ENCODE peak calls at places on chromosomes 7 and 10, in ten cellular contexts. One of them, this sample, is unnamed.

GRCh38 chr10:46555713-46556514 is 544 bp downstream of the GPRIN2 start:
- DNase-seq in WERI-Rb-1: peak
- DNase-seq in A549: peak
- DNase-seq in fibroblast of mammary gland: no peak
- DNase-seq in ovary: peak
- DNase-seq in heart right ventricle: no peak
- DNase-seq in lower leg skin: peak
- DNase-seq in Jurkat, Clone E6-1: no peak
- DNase-seq in astrocyte: no peak
- DNase-seq in BE2C: peak
- DNase-seq in this sample: no peak

GRCh38 chr10:3091346-3091787 is 24.0 kb downstream of the PFKP start:
- DNase-seq in WERI-Rb-1: no peak
- DNase-seq in astrocyte: peak
- DNase-seq in ovary: no peak
- DNase-seq in A549: peak
- DNase-seq in Jurkat, Clone E6-1: no peak
- DNase-seq in heart right ventricle: no peak
- DNase-seq in BE2C: no peak
- DNase-seq in lower leg skin: no peak
- DNase-seq in fibroblast of mammary gland: peak
- DNase-seq in this sample: peak

GRCh38 chr7:151699920-151700319 is 177.0 kb downstream of the PRKAG2 start:
- DNase-seq in heart right ventricle: no peak
- DNase-seq in WERI-Rb-1: no peak
- DNase-seq in lower leg skin: no peak
- DNase-seq in astrocyte: peak
- DNase-seq in BE2C: no peak
- DNase-seq in A549: no peak
- DNase-seq in Jurkat, Clone E6-1: no peak
- DNase-seq in ovary: no peak
- DNase-seq in fibroblast of mammary gland: peak
- DNase-seq in this sample: no peak

GRCh38 chr7:107948645-107949442 is 54.1 kb downstream of the LAMB1 start:
- DNase-seq in BE2C: no peak
- DNase-seq in Jurkat, Clone E6-1: no peak
- DNase-seq in astrocyte: peak
- DNase-seq in heart right ventricle: no peak
- DNase-seq in A549: peak
- DNase-seq in lower leg skin: no peak
- DNase-seq in WERI-Rb-1: no peak
- DNase-seq in ovary: no peak
- DNase-seq in fibroblast of mammary gland: peak
- DNase-seq in this sample: peak

GRCh38 chr10:58217612-58218011 is 50.1 kb downstream of the IPMK start:
- DNase-seq in WERI-Rb-1: no peak
- DNase-seq in Jurkat, Clone E6-1: no peak
- DNase-seq in astrocyte: peak
- DNase-seq in lower leg skin: no peak
- DNase-seq in fibroblast of mammary gland: no peak
- DNase-seq in A549: no peak
- DNase-seq in BE2C: no peak
- DNase-seq in ovary: no peak
- DNase-seq in heart right ventricle: no peak
- DNase-seq in this sample: peak

GRCh38 chr10:58771850-58772249 is 259.2 kb downstream of the BICC1 start:
- DNase-seq in heart right ventricle: no peak
- DNase-seq in ovary: no peak
- DNase-seq in WERI-Rb-1: no peak
- DNase-seq in BE2C: no peak
- DNase-seq in Jurkat, Clone E6-1: no peak
- DNase-seq in astrocyte: no peak
- DNase-seq in fibroblast of mammary gland: no peak
- DNase-seq in A549: no peak
- DNase-seq in lower leg skin: no peak
- DNase-seq in this sample: no peak

GRCh38 chr7:5685192-5685591 is 96.3 kb downstream of the RNF216 start:
- DNase-seq in ovary: no peak
- DNase-seq in BE2C: no peak
- DNase-seq in A549: no peak
- DNase-seq in fibroblast of mammary gland: no peak
- DNase-seq in heart right ventricle: no peak
- DNase-seq in lower leg skin: no peak
- DNase-seq in astrocyte: no peak
- DNase-seq in Jurkat, Clone E6-1: no peak
- DNase-seq in WERI-Rb-1: no peak
- DNase-seq in this sample: no peak

GRCh38 chr10:5291501-5292195 is 73.1 kb upstream of the UCN3 start:
- DNase-seq in ovary: no peak
- DNase-seq in heart right ventricle: peak
- DNase-seq in lower leg skin: peak
- DNase-seq in astrocyte: peak
- DNase-seq in fibroblast of mammary gland: peak
- DNase-seq in A549: peak
- DNase-seq in WERI-Rb-1: no peak
- DNase-seq in BE2C: no peak
- DNase-seq in Jurkat, Clone E6-1: peak
- DNase-seq in this sample: peak

GRCh38 chr7:23717788-23718187 is 7.8 kb downstream of the STK31 start:
- DNase-seq in Jurkat, Clone E6-1: no peak
- DNase-seq in BE2C: no peak
- DNase-seq in A549: no peak
- DNase-seq in fibroblast of mammary gland: no peak
- DNase-seq in ovary: no peak
- DNase-seq in astrocyte: no peak
- DNase-seq in heart right ventricle: no peak
- DNase-seq in lower leg skin: no peak
- DNase-seq in WERI-Rb-1: no peak
- DNase-seq in this sample: no peak

GRCh38 chr7:1529383-1530116 is 952 bp upstream of the MAFK start:
- DNase-seq in Jurkat, Clone E6-1: no peak
- DNase-seq in A549: no peak
- DNase-seq in heart right ventricle: peak
- DNase-seq in lower leg skin: no peak
- DNase-seq in WERI-Rb-1: no peak
- DNase-seq in astrocyte: no peak
- DNase-seq in fibroblast of mammary gland: no peak
- DNase-seq in BE2C: peak
- DNase-seq in ovary: peak
- DNase-seq in this sample: no peak

GRCh38 chr10:22002531-22003110 is 909 bp downstream of the DNAJC1 start:
- DNase-seq in BE2C: no peak
- DNase-seq in WERI-Rb-1: no peak
- DNase-seq in fibroblast of mammary gland: peak
- DNase-seq in A549: peak
- DNase-seq in Jurkat, Clone E6-1: no peak
- DNase-seq in ovary: peak
- DNase-seq in astrocyte: peak
- DNase-seq in heart right ventricle: no peak
- DNase-seq in lower leg skin: no peak
- DNase-seq in this sample: peak

GRCh38 chr10:22682237-22683192 is 31.9 kb downstream of the PIP4K2A start:
- DNase-seq in lower leg skin: no peak
- DNase-seq in BE2C: no peak
- DNase-seq in ovary: no peak
- DNase-seq in astrocyte: peak
- DNase-seq in fibroblast of mammary gland: peak
- DNase-seq in WERI-Rb-1: no peak
- DNase-seq in A549: peak
- DNase-seq in Jurkat, Clone E6-1: peak
- DNase-seq in heart right ventricle: no peak
- DNase-seq in this sample: peak

DNA sequence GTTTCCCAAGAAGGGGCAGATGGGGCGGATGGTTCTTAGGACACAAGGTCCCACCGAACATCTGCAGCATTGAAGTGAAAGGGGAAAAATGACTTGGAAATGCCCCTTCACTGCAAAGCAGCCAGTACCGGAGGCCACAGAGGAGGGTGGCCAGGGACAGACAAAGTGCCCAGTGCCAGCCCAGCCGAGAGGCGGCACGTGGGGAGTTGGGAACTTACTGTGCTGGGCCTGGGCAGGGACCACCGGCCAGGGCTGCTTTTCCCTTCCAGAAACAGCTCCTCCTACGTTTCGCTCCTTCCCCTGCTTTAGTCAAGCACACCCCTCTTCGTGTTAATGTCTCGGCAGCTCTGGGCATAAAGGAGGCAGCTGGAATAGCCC is 129.2 kb downstream of the TNS3 start:
- DNase-seq in astrocyte: no peak
- DNase-seq in fibroblast of mammary gland: no peak
- DNase-seq in A549: no peak
- DNase-seq in lower leg skin: no peak
- DNase-seq in WERI-Rb-1: no peak
- DNase-seq in Jurkat, Clone E6-1: no peak
- DNase-seq in BE2C: no peak
- DNase-seq in heart right ventricle: no peak
- DNase-seq in ovary: no peak
- DNase-seq in this sample: no peak
- H3K4me3 ChIP-seq in astrocyte: peak
- H3K4me3 ChIP-seq in fibroblast of mammary gland: no peak
- H3K4me3 ChIP-seq in A549: no peak
- H3K4me3 ChIP-seq in lower leg skin: no peak
- H3K4me3 ChIP-seq in WERI-Rb-1: no peak
- H3K4me3 ChIP-seq in Jurkat, Clone E6-1: no peak
- H3K4me3 ChIP-seq in BE2C: no peak
- H3K4me3 ChIP-seq in heart right ventricle: peak
- H3K4me3 ChIP-seq in ovary: no peak
- H3K4me3 ChIP-seq in this sample: no peak

DNA sequence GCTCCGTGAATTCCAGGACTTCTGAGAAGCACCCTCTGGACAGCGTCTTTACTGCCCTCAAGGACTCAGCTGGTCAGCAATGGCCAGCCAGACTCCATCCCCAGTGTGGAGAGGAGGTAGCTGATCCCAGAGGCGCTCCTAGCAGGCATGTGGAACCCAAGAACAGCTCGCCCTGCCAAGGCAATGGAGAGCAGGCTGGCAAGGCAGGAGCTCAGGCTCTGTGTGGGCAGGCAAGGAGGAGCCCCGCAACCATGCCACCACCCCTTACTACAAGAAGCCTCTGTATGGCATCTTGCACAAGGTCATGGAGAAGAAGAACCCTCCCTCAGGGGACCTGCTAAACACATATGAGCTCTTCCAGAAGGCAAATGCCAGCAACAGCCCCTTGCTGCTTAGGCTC is 34.4 kb upstream of the SGMS1 start:
- DNase-seq in Jurkat, Clone E6-1: no peak
- DNase-seq in ovary: no peak
- DNase-seq in lower leg skin: no peak
- DNase-seq in A549: no peak
- DNase-seq in fibroblast of mammary gland: no peak
- DNase-seq in WERI-Rb-1: no peak
- DNase-seq in astrocyte: no peak
- DNase-seq in BE2C: no peak
- DNase-seq in heart right ventricle: no peak
- DNase-seq in this sample: no peak
- H3K4me3 ChIP-seq in Jurkat, Clone E6-1: no peak
- H3K4me3 ChIP-seq in ovary: no peak
- H3K4me3 ChIP-seq in lower leg skin: no peak
- H3K4me3 ChIP-seq in A549: no peak
- H3K4me3 ChIP-seq in fibroblast of mammary gland: no peak
- H3K4me3 ChIP-seq in WERI-Rb-1: no peak
- H3K4me3 ChIP-seq in astrocyte: no peak
- H3K4me3 ChIP-seq in BE2C: no peak
- H3K4me3 ChIP-seq in heart right ventricle: no peak
- H3K4me3 ChIP-seq in this sample: no peak

GRCh38 chr7:92631830-92632487 is 41.8 kb upstream of the FAM133B start:
- DNase-seq in heart right ventricle: no peak
- DNase-seq in lower leg skin: no peak
- DNase-seq in fibroblast of mammary gland: no peak
- DNase-seq in WERI-Rb-1: no peak
- DNase-seq in ovary: no peak
- DNase-seq in A549: no peak
- DNase-seq in Jurkat, Clone E6-1: no peak
- DNase-seq in BE2C: no peak
- DNase-seq in astrocyte: no peak
- DNase-seq in this sample: no peak

GRCh38 chr7:92634924-92635519 is 44.8 kb upstream of the FAM133B start:
- DNase-seq in ovary: no peak
- DNase-seq in BE2C: no peak
- DNase-seq in Jurkat, Clone E6-1: no peak
- DNase-seq in fibroblast of mammary gland: peak
- DNase-seq in WERI-Rb-1: peak
- DNase-seq in A549: peak
- DNase-seq in astrocyte: peak
- DNase-seq in heart right ventricle: no peak
- DNase-seq in lower leg skin: no peak
- DNase-seq in this sample: peak

GRCh38 chr7:92632791-92633190 is 42.6 kb upstream of the FAM133B start:
- DNase-seq in A549: no peak
- DNase-seq in WERI-Rb-1: no peak
- DNase-seq in heart right ventricle: no peak
- DNase-seq in fibroblast of mammary gland: no peak
- DNase-seq in Jurkat, Clone E6-1: no peak
- DNase-seq in lower leg skin: no peak
- DNase-seq in astrocyte: no peak
- DNase-seq in ovary: no peak
- DNase-seq in BE2C: no peak
- DNase-seq in this sample: no peak

GRCh38 chr7:92634125-92634710 is 44.0 kb upstream of the FAM133B start:
- DNase-seq in fibroblast of mammary gland: no peak
- DNase-seq in WERI-Rb-1: no peak
- DNase-seq in lower leg skin: no peak
- DNase-seq in BE2C: no peak
- DNase-seq in heart right ventricle: no peak
- DNase-seq in A549: no peak
- DNase-seq in astrocyte: peak
- DNase-seq in ovary: no peak
- DNase-seq in Jurkat, Clone E6-1: no peak
- DNase-seq in this sample: no peak

GRCh38 chr7:92633211-92633906 is 43.2 kb upstream of the FAM133B start:
- DNase-seq in fibroblast of mammary gland: peak
- DNase-seq in lower leg skin: peak
- DNase-seq in astrocyte: peak
- DNase-seq in ovary: no peak
- DNase-seq in WERI-Rb-1: no peak
- DNase-seq in heart right ventricle: no peak
- DNase-seq in Jurkat, Clone E6-1: peak
- DNase-seq in BE2C: peak
- DNase-seq in A549: peak
- DNase-seq in this sample: peak
- H3K4me3 ChIP-seq in fibroblast of mammary gland: no peak
- H3K4me3 ChIP-seq in lower leg skin: no peak
- H3K4me3 ChIP-seq in astrocyte: peak
- H3K4me3 ChIP-seq in ovary: no peak
- H3K4me3 ChIP-seq in WERI-Rb-1: no peak
- H3K4me3 ChIP-seq in heart right ventricle: no peak
- H3K4me3 ChIP-seq in Jurkat, Clone E6-1: no peak
- H3K4me3 ChIP-seq in BE2C: peak
- H3K4me3 ChIP-seq in A549: peak
- H3K4me3 ChIP-seq in this sample: peak

GRCh38 chr10:32882076-32882475 is 76.0 kb downstream of the ITGB1 start:
- DNase-seq in A549: no peak
- DNase-seq in lower leg skin: no peak
- DNase-seq in fibroblast of mammary gland: no peak
- DNase-seq in ovary: no peak
- DNase-seq in astrocyte: no peak
- DNase-seq in Jurkat, Clone E6-1: no peak
- DNase-seq in heart right ventricle: no peak
- DNase-seq in WERI-Rb-1: no peak
- DNase-seq in BE2C: no peak
- DNase-seq in this sample: no peak

GRCh38 chr10:32877915-32878314 is 80.1 kb downstream of the ITGB1 start:
- DNase-seq in ovary: no peak
- DNase-seq in lower leg skin: no peak
- DNase-seq in Jurkat, Clone E6-1: no peak
- DNase-seq in A549: no peak
- DNase-seq in BE2C: no peak
- DNase-seq in WERI-Rb-1: no peak
- DNase-seq in astrocyte: no peak
- DNase-seq in heart right ventricle: no peak
- DNase-seq in fibroblast of mammary gland: no peak
- DNase-seq in this sample: no peak

GRCh38 chr10:32878646-32879045 is 79.4 kb downstream of the ITGB1 start:
- DNase-seq in heart right ventricle: no peak
- DNase-seq in A549: no peak
- DNase-seq in BE2C: no peak
- DNase-seq in Jurkat, Clone E6-1: no peak
- DNase-seq in lower leg skin: no peak
- DNase-seq in astrocyte: no peak
- DNase-seq in ovary: no peak
- DNase-seq in WERI-Rb-1: no peak
- DNase-seq in fibroblast of mammary gland: no peak
- DNase-seq in this sample: no peak
- H3K4me3 ChIP-seq in heart right ventricle: no peak
- H3K4me3 ChIP-seq in A549: no peak
- H3K4me3 ChIP-seq in BE2C: no peak
- H3K4me3 ChIP-seq in Jurkat, Clone E6-1: no peak
- H3K4me3 ChIP-seq in lower leg skin: no peak
- H3K4me3 ChIP-seq in astrocyte: no peak
- H3K4me3 ChIP-seq in ovary: no peak
- H3K4me3 ChIP-seq in WERI-Rb-1: no peak
- H3K4me3 ChIP-seq in fibroblast of mammary gland: no peak
- H3K4me3 ChIP-seq in this sample: no peak

This sample was measured in mammary epithelial cell.